ENCODE peak calls at places on chromosome 15, in ten cellular contexts. C, U, M, Q, E, Z, S, J, F and K are unnamed samples.

GRCh38 chr15:33994005-33994615 is 25.8 kb downstream of the CHRM5 start:
- DNase-seq in C (no peak), U (no peak), M (peak), Q (no peak), E (peak), Z (no peak), S (no peak), J (peak), F (no peak), K (no peak)

GRCh38 chr15:79846539-79846938 is 50.3 kb downstream of the MTHFS start:
- DNase-seq in C (no peak), U (no peak), M (no peak), Q (no peak), E (no peak), Z (no peak), S (no peak), J (no peak), F (no peak), K (no peak)

GRCh38 chr15:93428807-93429351 is 339.9 kb upstream of the RGMA start:
- DNase-seq in C (no peak), U (no peak), M (no peak), Q (no peak), E (no peak), Z (no peak), S (no peak), J (no peak), F (no peak), K (no peak)

GRCh38 chr15:58724471-58724870 is 25.0 kb downstream of the ADAM10 start:
- DNase-seq in C (no peak), U (no peak), M (no peak), Q (no peak), E (no peak), Z (peak), S (no peak), J (no peak), F (no peak), K (no peak)

GRCh38 chr15:98174286-98174685 is 213.8 kb downstream of the ARRDC4 start:
- DNase-seq in C (no peak), U (no peak), M (peak), Q (no peak), E (no peak), Z (no peak), S (no peak), J (no peak), F (no peak), K (no peak)

GRCh38 chr15:40162552-40162951 is 1.7 kb downstream of the BUB1B start:
- DNase-seq in C (no peak), U (no peak), M (no peak), Q (no peak), E (no peak), Z (no peak), S (no peak), J (no peak), F (no peak), K (no peak)

GRCh38 chr15:78302579-78302978 is 3.2 kb upstream of the SKIC8 start:
- DNase-seq in C (no peak), U (no peak), M (no peak), Q (peak), E (peak), Z (peak), S (no peak), J (no peak), F (no peak), K (no peak)

GRCh38 chr15:23482228-23482627 is 35.2 kb upstream of the GOLGA6L2 start:
- DNase-seq in C (no peak), U (no peak), M (no peak), Q (no peak), E (no peak), Z (no peak), S (no peak), J (no peak), F (no peak), K (no peak)

GRCh38 chr15:62858343-62858742 is 184.2 kb upstream of the TPM1 start:
- DNase-seq in C (no peak), U (no peak), M (peak), Q (no peak), E (no peak), Z (no peak), S (no peak), J (no peak), F (no peak), K (no peak)

GRCh38 chr15:90560229-90560771 is 30.6 kb downstream of the CRTC3 start:
- DNase-seq in C (no peak), U (no peak), M (no peak), Q (peak), E (no peak), Z (peak), S (no peak), J (no peak), F (no peak), K (no peak)

GRCh38 chr15:88913017-88913849 is at the start of gene MFGE8:
- DNase-seq in C (peak), U (no peak), M (peak), Q (no peak), E (peak), Z (peak), S (peak), J (no peak), F (no peak), K (peak)

GRCh38 chr15:66850078-66850991 is 148.3 kb downstream of the SMAD6 start:
- DNase-seq in C (no peak), U (no peak), M (peak), Q (no peak), E (no peak), Z (no peak), S (no peak), J (no peak), F (no peak), K (no peak)

GRCh38 chr15:72706266-72706665 is 20.3 kb downstream of the BBS4 start:
- DNase-seq in C (no peak), U (no peak), M (no peak), Q (no peak), E (no peak), Z (no peak), S (no peak), J (no peak), F (no peak), K (no peak)

GRCh38 chr15:89747708-89748682 is 3.1 kb downstream of the MESP1 start:
- DNase-seq in C (no peak), U (no peak), M (peak), Q (no peak), E (no peak), Z (no peak), S (no peak), J (no peak), F (no peak), K (no peak)

GRCh38 chr15:77418341-77419049 is 1.4 kb downstream of the PEAK1 start:
- DNase-seq in C (no peak), U (no peak), M (no peak), Q (no peak), E (no peak), Z (peak), S (no peak), J (no peak), F (no peak), K (no peak)

GRCh38 chr15:99504823-99505551 is 60.8 kb upstream of the MEF2A start:
- DNase-seq in C (no peak), U (no peak), M (peak), Q (no peak), E (peak), Z (peak), S (no peak), J (peak), F (no peak), K (no peak)

GRCh38 chr15:93046721-93047120 is 42.3 kb downstream of the RGMA start:
- DNase-seq in C (no peak), U (no peak), M (no peak), Q (no peak), E (no peak), Z (no peak), S (no peak), J (no peak), F (no peak), K (no peak)

GRCh38 chr15:70354260-70354894 is 256.7 kb upstream of the TLE3 start:
- DNase-seq in C (no peak), U (no peak), M (no peak), Q (no peak), E (no peak), Z (no peak), S (no peak), J (no peak), F (no peak), K (no peak)

GRCh38 chr15:74259324-74259712 is 23.2 kb downstream of the CCDC33 start:
- DNase-seq in C (no peak), U (no peak), M (no peak), Q (no peak), E (no peak), Z (no peak), S (no peak), J (no peak), F (no peak), K (no peak)

GRCh38 chr15:27538325-27538724 is 560.8 kb downstream of the OCA2 start:
- DNase-seq in C (no peak), U (no peak), M (no peak), Q (no peak), E (no peak), Z (no peak), S (no peak), J (peak), F (no peak), K (no peak)

GRCh38 chr15:77552066-77552465 is 80.6 kb downstream of the LINGO1 start:
- DNase-seq in C (no peak), U (no peak), M (no peak), Q (no peak), E (no peak), Z (no peak), S (no peak), J (no peak), F (no peak), K (no peak)

GRCh38 chr15:66241886-66242285 is 11.7 kb downstream of the MEGF11 start:
- DNase-seq in C (no peak), U (no peak), M (no peak), Q (no peak), E (no peak), Z (no peak), S (no peak), J (no peak), F (no peak), K (no peak)

GRCh38 chr15:56772868-56773639 is 39.7 kb upstream of the ZNF280D start:
- DNase-seq in C (no peak), U (no peak), M (no peak), Q (no peak), E (no peak), Z (no peak), S (no peak), J (no peak), F (no peak), K (no peak)

GRCh38 chr15:84034831-84035753 is 200.5 kb upstream of the GOLGA6L4 start:
- DNase-seq in C (no peak), U (no peak), M (peak), Q (peak), E (peak), Z (peak), S (no peak), J (no peak), F (no peak), K (no peak)

GRCh38 chr15:90690585-90690984 is 26.6 kb upstream of the BLM start:
- DNase-seq in C (no peak), U (no peak), M (no peak), Q (no peak), E (no peak), Z (no peak), S (no peak), J (no peak), F (no peak), K (no peak)

GRCh38 chr15:46120713-46121112 is 485.9 kb downstream of the SQOR start:
- DNase-seq in C (no peak), U (no peak), M (no peak), Q (no peak), E (no peak), Z (no peak), S (no peak), J (no peak), F (no peak), K (no peak)

GRCh38 chr15:89330119-89330518 is 4.5 kb downstream of the POLG start:
- DNase-seq in C (no peak), U (no peak), M (no peak), Q (no peak), E (no peak), Z (no peak), S (no peak), J (no peak), F (no peak), K (no peak)

GRCh38 chr15:66039117-66039860 is 170.0 kb downstream of the RAB11A start:
- DNase-seq in C (no peak), U (no peak), M (peak), Q (no peak), E (no peak), Z (peak), S (no peak), J (no peak), F (no peak), K (no peak)

GRCh38 chr15:50210462-50211264 is 28.7 kb downstream of the SLC27A2 start:
- DNase-seq in C (no peak), U (no peak), M (peak), Q (no peak), E (no peak), Z (no peak), S (no peak), J (no peak), F (peak), K (no peak)

GRCh38 chr15:66071621-66072295 is 181.8 kb downstream of the MEGF11 start:
- DNase-seq in C (no peak), U (no peak), M (peak), Q (no peak), E (no peak), Z (peak), S (no peak), J (no peak), F (no peak), K (no peak)